ENCODE peak calls at places on chromosomes 3 and 15, in ten cellular contexts. J, W, B, L, M, O, C, H, U and Q are unnamed samples.

GRCh38 chr3:54717506-54717905 is 210.4 kb downstream of the LRTM1 start:
- DNase-seq in J (no peak), W (no peak), B (no peak), L (no peak), M (no peak), O (no peak), C (no peak), H (no peak), U (no peak), Q (no peak)

GRCh38 chr3:105747056-105747455 is 121.8 kb downstream of the CBLB start:
- DNase-seq in J (no peak), W (no peak), B (no peak), L (no peak), M (no peak), O (no peak), C (no peak), H (no peak), U (peak), Q (no peak)

GRCh38 chr15:69087581-69087980 is 72.9 kb upstream of the GLCE start:
- DNase-seq in J (no peak), W (no peak), B (no peak), L (no peak), M (no peak), O (no peak), C (no peak), H (no peak), U (no peak), Q (no peak)

GRCh38 chr3:70728311-70728710 is 415.9 kb upstream of the MDFIC2 start:
- DNase-seq in J (no peak), W (no peak), B (no peak), L (no peak), M (no peak), O (no peak), C (no peak), H (no peak), U (peak), Q (no peak)

GRCh38 chr15:98789020-98789419 is 140.7 kb downstream of the IGF1R start:
- DNase-seq in J (no peak), W (no peak), B (no peak), L (no peak), M (no peak), O (no peak), C (no peak), H (no peak), U (no peak), Q (no peak)

GRCh38 chr3:74844428-74844827 is 230.0 kb upstream of the CNTN3 start:
- DNase-seq in J (no peak), W (no peak), B (no peak), L (no peak), M (no peak), O (no peak), C (no peak), H (no peak), U (no peak), Q (no peak)

GRCh38 chr3:117844676-117845075 is 1135.1 kb downstream of the TUSC7 start:
- DNase-seq in J (no peak), W (no peak), B (no peak), L (no peak), M (no peak), O (no peak), C (no peak), H (no peak), U (peak), Q (no peak)

GRCh38 chr3:127456471-127457093 is 134.0 kb downstream of the TPRA1 start:
- DNase-seq in J (no peak), W (peak), B (no peak), L (no peak), M (peak), O (peak), C (no peak), H (no peak), U (peak), Q (no peak)

GRCh38 chr3:156772588-156773206 is 53.5 kb upstream of the LEKR1 start:
- DNase-seq in J (no peak), W (no peak), B (peak), L (no peak), M (no peak), O (no peak), C (no peak), H (no peak), U (peak), Q (no peak)

GRCh38 chr3:49248828-49249227 is 28.2 kb downstream of the C3orf62 start:
- DNase-seq in J (peak), W (no peak), B (no peak), L (no peak), M (no peak), O (peak), C (no peak), H (no peak), U (peak), Q (no peak)

GRCh38 chr3:112056451-112056929 is 22.0 kb downstream of the TMPRSS7 start:
- DNase-seq in J (no peak), W (no peak), B (no peak), L (no peak), M (no peak), O (no peak), C (no peak), H (no peak), U (peak), Q (no peak)

DNA sequence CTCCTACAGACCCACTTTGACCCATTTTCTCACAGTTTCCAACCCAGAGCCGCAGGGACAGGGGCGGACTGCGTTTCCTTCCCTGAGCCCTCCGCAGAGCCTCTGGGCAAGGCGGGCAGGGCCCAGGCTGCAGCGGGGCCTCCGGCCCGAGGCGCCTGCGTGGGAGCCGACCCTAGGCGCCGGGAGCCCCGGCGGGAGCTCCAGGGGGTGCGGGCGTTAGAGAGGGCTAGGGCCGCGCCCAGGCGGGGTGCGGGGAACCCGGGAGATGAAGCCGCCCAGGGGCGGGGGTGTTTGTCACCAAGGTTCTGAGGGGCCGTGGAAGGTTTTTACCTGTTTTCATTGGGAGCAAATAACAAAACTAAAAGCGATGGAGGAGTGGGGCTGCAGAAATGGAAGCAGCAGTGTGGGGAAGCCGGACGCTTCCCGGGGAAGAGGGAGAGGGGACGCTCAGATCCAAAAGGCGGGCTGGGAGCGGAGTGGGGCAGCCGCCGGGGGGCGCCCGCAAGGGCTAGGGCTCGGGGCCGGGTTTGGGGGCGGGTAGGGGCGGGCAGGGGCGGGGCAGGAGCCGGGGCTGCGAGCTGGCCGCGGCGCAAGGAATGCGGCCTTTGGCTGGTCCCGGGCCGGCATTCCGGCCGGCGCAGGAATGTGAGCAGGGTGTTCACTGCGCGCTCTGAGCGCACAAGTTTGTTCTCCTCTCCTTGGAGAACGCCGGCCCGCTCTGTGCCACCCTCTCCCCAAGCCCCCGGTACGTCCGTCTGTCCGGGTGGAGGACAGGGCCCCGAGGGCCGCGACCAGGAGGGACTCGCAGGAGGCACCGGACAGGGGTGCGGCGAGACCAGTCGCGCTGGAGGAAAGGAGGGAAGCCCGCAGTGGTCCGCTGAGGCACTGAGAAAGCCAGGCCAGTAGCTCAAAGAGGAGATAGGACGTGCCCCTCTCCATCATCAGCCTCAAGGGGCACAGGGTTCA is 61.1 kb downstream of the AMOTL2 start:
- DNase-seq in J (no peak), W (peak), B (peak), L (peak), M (peak), O (peak), C (peak), H (no peak), U (peak), Q (no peak)
- TF ChIP-seq CTCF in J (no peak), W (no peak), B (peak), L (peak), M (peak), O (peak), C (no peak), H (no peak), U (peak), Q (no peak)

DNA sequence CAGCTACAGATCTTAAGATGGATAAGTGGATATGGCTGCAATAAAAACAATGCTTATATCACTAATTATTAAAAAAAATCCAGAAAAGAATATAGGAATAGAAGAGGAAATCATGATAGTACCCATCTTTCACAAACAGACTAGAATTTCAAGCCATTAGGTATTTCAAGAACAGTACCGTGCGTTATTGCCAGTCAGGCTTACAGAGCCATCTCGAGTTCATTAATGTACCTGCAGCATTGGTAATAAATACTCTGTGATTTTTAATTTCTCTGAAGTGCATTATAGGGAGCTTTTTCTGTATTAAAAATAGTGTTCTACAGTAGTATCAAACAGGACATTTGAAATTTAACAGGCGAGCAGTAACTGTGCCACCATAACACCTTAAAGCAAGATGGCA is 35.7 kb downstream of the ST3GAL6 start:
- DNase-seq in J (peak), W (no peak), B (no peak), L (no peak), M (no peak), O (no peak), C (no peak), H (no peak), U (no peak), Q (no peak)
- TF ChIP-seq CTCF in J (peak), W (no peak), B (no peak), L (no peak), M (peak), O (peak), C (no peak), H (no peak), U (no peak), Q (no peak)

DNA sequence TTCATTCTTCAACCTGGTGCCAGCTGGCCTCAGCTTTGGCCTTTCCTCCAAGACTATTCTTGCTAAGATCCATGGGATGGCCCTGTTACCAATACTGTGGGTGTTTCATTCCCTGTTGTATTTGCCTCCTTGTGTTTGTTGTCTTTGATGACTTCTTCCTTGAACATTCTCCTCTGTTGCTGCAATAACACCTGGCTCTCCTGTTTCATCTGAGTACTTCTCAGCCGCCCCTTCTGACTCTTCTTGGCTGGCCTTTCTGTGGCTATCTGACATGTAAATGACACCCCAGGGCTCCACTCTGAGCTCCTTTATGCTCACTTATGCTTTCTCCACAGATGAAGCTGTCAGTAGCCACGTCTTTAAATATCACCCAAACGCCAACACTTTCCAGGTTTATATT is 302.7 kb upstream of the CHRNA7 start:
- DNase-seq in J (no peak), W (no peak), B (no peak), L (no peak), M (no peak), O (no peak), C (no peak), H (no peak), U (no peak), Q (no peak)
- TF ChIP-seq CTCF in J (no peak), W (no peak), B (no peak), L (no peak), M (no peak), O (no peak), C (no peak), H (no peak), U (no peak), Q (no peak)

GRCh38 chr3:194313642-194314430 is 37.3 kb downstream of the CPN2 start:
- DNase-seq in J (no peak), W (peak), B (no peak), L (no peak), M (peak), O (peak), C (peak), H (no peak), U (peak), Q (no peak)
- TF ChIP-seq CTCF in J (no peak), W (no peak), B (no peak), L (peak), M (no peak), O (no peak), C (no peak), H (no peak), U (no peak), Q (no peak)

GRCh38 chr3:15281817-15282216 is 50.6 kb downstream of the SH3BP5 start:
- DNase-seq in J (no peak), W (no peak), B (no peak), L (no peak), M (no peak), O (no peak), C (peak), H (no peak), U (no peak), Q (no peak)

GRCh38 chr3:15286022-15286421 is 46.4 kb downstream of the SH3BP5 start:
- DNase-seq in J (no peak), W (peak), B (no peak), L (no peak), M (no peak), O (no peak), C (peak), H (no peak), U (no peak), Q (no peak)

GRCh38 chr3:15284121-15284889 is 48.1 kb downstream of the SH3BP5 start:
- DNase-seq in J (no peak), W (no peak), B (peak), L (no peak), M (no peak), O (peak), C (no peak), H (no peak), U (no peak), Q (no peak)

GRCh38 chr3:15280853-15281532 is 51.4 kb downstream of the SH3BP5 start:
- DNase-seq in J (no peak), W (no peak), B (no peak), L (no peak), M (no peak), O (no peak), C (no peak), H (no peak), U (no peak), Q (no peak)

DNA sequence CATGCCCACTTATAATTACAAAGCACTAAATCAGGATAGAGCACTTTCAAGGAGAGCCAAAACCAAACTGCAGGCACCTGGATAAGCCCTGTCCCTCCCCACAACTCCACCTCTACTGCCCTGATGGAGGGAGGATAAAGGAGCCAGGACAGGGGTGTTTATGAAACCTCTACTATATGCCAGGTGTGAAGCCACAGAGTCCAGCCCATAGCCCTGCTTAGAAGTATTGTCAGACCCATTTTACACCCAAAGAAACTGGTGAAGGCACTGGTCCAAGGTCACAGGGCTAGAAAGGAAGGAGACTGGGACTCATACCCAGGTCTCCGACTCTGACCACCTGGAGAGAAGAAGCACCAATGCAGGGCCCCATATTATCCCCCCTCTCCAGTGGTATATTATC is 48.7 kb downstream of the SH3BP5 start:
- DNase-seq in J (no peak), W (no peak), B (no peak), L (no peak), M (no peak), O (no peak), C (no peak), H (no peak), U (no peak), Q (no peak)
- TF ChIP-seq CTCF in J (no peak), W (no peak), B (no peak), L (no peak), M (no peak), O (no peak), C (no peak), H (no peak), U (no peak), Q (no peak)

GRCh38 chr15:52679232-52680040 is at the start of gene ATOSA:
- DNase-seq in J (peak), W (peak), B (peak), L (peak), M (peak), O (peak), C (peak), H (peak), U (peak), Q (peak)
- TF ChIP-seq CTCF in J (no peak), W (no peak), B (no peak), L (peak), M (no peak), O (no peak), C (no peak), H (no peak), U (no peak), Q (no peak)

DNA sequence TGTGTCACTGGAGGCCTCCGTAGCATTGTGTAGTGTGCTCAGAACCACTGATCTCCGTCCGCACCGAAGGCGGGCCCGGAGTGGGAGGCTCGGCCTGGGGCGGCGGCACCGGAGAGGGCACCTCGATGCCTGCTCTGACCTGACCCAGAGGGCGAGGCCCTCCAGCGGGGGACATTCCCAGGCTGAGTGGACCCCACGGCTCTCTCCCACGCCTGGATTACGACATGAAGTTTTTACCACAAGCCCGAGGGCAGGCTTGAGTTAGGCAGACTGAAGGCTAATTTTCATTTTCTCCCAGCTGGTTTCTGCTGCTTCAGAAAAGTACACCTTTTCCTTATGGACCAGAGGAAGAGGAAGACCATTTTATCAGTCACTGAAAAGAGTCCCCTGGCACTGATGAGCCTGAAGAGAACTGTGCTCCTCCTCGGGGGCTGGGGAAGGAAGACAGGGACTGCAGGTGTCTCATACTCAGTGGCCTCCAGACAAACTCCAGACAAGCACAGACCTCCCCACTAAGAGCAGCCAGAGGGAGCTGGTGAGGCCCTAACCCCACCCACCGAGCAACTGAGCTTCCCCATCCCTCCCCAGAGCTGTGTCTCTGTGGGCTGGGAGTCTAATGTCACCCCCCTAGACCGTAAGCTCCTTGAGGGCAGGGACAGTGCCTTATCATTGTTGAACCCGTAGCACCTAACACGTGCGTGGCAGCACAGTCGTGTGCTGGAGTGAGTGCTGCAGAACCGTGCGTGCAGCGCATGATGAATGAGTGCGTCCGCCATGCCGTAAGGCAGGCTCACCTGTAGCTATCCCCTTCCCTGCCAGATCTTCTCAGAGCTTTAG is 74.5 kb upstream of the BLM start:
- DNase-seq in J (no peak), W (no peak), B (no peak), L (no peak), M (no peak), O (peak), C (no peak), H (no peak), U (no peak), Q (no peak)
- TF ChIP-seq CTCF in J (peak), W (no peak), B (no peak), L (no peak), M (no peak), O (no peak), C (no peak), H (no peak), U (peak), Q (no peak)

DNA sequence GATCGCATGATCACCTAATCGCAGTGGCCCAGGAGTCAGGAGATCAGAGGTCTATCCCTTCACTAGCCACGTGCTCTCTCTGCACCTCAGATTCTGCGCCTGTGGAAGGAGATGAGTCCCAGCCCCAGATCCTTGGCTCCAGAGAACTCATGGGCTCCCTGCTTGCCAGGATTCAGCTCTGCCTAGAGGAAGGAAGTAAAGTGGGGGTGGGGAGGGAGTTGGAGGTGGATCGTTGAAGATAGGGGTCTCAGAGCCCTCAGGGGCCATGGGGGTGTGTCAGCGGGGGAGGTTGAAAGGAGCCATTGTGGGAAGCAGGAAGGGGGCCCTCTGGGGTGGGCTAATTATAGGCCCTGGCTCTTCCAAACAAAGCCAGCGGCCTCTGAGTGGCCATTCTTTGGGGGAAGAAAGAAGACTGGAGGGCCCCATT is 11.3 kb upstream of the STRA6 start:
- DNase-seq in J (no peak), W (peak), B (no peak), L (peak), M (no peak), O (no peak), C (no peak), H (no peak), U (no peak), Q (no peak)
- TF ChIP-seq CTCF in J (no peak), W (no peak), B (no peak), L (no peak), M (no peak), O (no peak), C (no peak), H (no peak), U (no peak), Q (no peak)

DNA sequence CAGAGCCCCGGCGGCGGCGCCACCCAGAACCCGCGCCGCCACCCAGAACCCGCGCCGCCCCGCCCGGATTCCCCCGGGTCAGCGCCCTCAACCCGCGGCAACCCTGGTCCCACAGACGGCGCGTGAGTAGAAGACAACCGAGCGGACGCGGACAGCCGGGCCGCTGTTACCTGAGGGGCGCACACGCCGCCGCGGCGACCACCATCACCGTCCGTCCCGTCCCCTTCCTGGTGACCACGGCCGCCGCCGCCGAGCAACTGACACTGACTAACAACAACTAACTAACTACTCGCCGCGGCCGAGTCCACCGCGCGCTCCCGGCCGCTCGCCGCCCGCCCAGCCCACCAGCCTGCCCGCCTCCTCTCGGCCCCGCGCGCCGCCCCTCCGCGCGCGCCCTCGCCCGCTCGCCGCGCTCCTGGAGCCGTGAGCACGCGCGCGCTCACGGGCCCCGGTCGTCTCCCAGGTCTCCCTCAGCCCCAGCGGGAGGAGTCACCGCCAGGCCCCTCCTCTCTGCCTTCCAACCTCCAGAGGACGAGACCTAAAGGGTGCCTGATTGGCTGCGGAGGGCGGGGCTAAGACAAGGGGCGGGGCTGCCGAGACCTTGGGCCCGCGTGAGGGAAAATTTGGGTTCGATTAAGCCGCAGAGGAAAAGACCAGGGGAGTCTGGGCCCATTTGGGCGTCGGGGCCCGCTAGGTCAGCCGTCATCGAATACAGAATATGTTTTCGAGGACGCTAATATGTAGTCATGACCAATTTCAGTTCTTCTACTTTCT is at the start of gene PEAK1:
- DNase-seq in J (peak), W (peak), B (peak), L (peak), M (peak), O (peak), C (peak), H (peak), U (peak), Q (peak)
- TF ChIP-seq CTCF in J (no peak), W (no peak), B (no peak), L (peak), M (no peak), O (no peak), C (no peak), H (no peak), U (no peak), Q (no peak)

GRCh38 chr3:17912011-17912760 is 169.8 kb upstream of the TBC1D5 start:
- DNase-seq in J (no peak), W (no peak), B (no peak), L (no peak), M (no peak), O (no peak), C (no peak), H (no peak), U (no peak), Q (no peak)
- TF ChIP-seq CTCF in J (no peak), W (no peak), B (no peak), L (no peak), M (no peak), O (no peak), C (no peak), H (no peak), U (no peak), Q (no peak)